ENCODE peak calls at places on chromosomes 5 and 9, in six cellular contexts. One of them, this sample, is unnamed.

GRCh38 chr5:132237141-132237540 is 9.5 kb upstream of the P4HA2 start:
- DNase-seq in GM12878: no peak
- DNase-seq in spleen: peak
- DNase-seq in GM23338: no peak
- DNase-seq in K562: no peak
- DNase-seq in HL-60: no peak
- DNase-seq in this sample: no peak

GRCh38 chr5:55850839-55851674 is at the start of gene IL31RA:
- DNase-seq in K562: no peak
- DNase-seq in GM12878: no peak
- DNase-seq in GM23338: no peak
- DNase-seq in spleen: no peak
- DNase-seq in HL-60: peak
- DNase-seq in this sample: no peak

GRCh38 chr5:93677344-93678021 is 63.9 kb downstream of the POU5F2 start:
- DNase-seq in GM23338: peak
- DNase-seq in HL-60: no peak
- DNase-seq in spleen: no peak
- DNase-seq in K562: no peak
- DNase-seq in GM12878: no peak
- DNase-seq in this sample: peak

GRCh38 chr5:119378075-119378699 is 22.4 kb downstream of the TNFAIP8 start:
- DNase-seq in K562: no peak
- DNase-seq in spleen: no peak
- DNase-seq in GM23338: no peak
- DNase-seq in HL-60: no peak
- DNase-seq in GM12878: no peak
- DNase-seq in this sample: no peak

GRCh38 chr5:142960309-142960696 is 190.1 kb downstream of the ARHGAP26 start:
- DNase-seq in GM23338: no peak
- DNase-seq in HL-60: no peak
- DNase-seq in spleen: no peak
- DNase-seq in K562: no peak
- DNase-seq in GM12878: no peak
- DNase-seq in this sample: no peak

GRCh38 chr5:17282283-17283120 is 65.1 kb downstream of the BASP1 start:
- DNase-seq in GM12878: peak
- DNase-seq in GM23338: no peak
- DNase-seq in spleen: peak
- DNase-seq in K562: no peak
- DNase-seq in HL-60: no peak
- DNase-seq in this sample: no peak

GRCh38 chr5:42949348-42950090 is 90.6 kb downstream of the ANXA2R start:
- DNase-seq in HL-60: peak
- DNase-seq in spleen: peak
- DNase-seq in K562: no peak
- DNase-seq in GM12878: peak
- DNase-seq in GM23338: peak
- DNase-seq in this sample: peak

GRCh38 chr9:4665357-4665756 is 923 bp downstream of the SPATA6L start:
- DNase-seq in spleen: no peak
- DNase-seq in HL-60: no peak
- DNase-seq in GM23338: no peak
- DNase-seq in K562: no peak
- DNase-seq in GM12878: no peak
- DNase-seq in this sample: no peak

GRCh38 chr5:167294861-167295685 is 996.4 kb upstream of the WWC1 start:
- DNase-seq in spleen: no peak
- DNase-seq in GM23338: peak
- DNase-seq in HL-60: no peak
- DNase-seq in GM12878: no peak
- DNase-seq in K562: no peak
- DNase-seq in this sample: no peak

GRCh38 chr9:93091453-93092081 is 4.5 kb upstream of the CARD19 start:
- DNase-seq in HL-60: no peak
- DNase-seq in spleen: peak
- DNase-seq in GM12878: peak
- DNase-seq in GM23338: no peak
- DNase-seq in K562: no peak
- DNase-seq in this sample: no peak

GRCh38 chr9:93092171-93092991 is 3.6 kb upstream of the CARD19 start:
- DNase-seq in spleen: peak
- DNase-seq in K562: no peak
- DNase-seq in HL-60: no peak
- DNase-seq in GM23338: no peak
- DNase-seq in GM12878: no peak
- DNase-seq in this sample: no peak

GRCh38 chr9:93094294-93095204 is 1.5 kb upstream of the CARD19 start:
- DNase-seq in GM12878: no peak
- DNase-seq in HL-60: peak
- DNase-seq in spleen: peak
- DNase-seq in K562: no peak
- DNase-seq in GM23338: peak
- DNase-seq in this sample: peak

GRCh38 chr9:93093449-93094293 is 2.3 kb upstream of the CARD19 start:
- DNase-seq in K562: peak
- DNase-seq in GM23338: no peak
- DNase-seq in GM12878: no peak
- DNase-seq in spleen: peak
- DNase-seq in HL-60: peak
- DNase-seq in this sample: no peak

DNA sequence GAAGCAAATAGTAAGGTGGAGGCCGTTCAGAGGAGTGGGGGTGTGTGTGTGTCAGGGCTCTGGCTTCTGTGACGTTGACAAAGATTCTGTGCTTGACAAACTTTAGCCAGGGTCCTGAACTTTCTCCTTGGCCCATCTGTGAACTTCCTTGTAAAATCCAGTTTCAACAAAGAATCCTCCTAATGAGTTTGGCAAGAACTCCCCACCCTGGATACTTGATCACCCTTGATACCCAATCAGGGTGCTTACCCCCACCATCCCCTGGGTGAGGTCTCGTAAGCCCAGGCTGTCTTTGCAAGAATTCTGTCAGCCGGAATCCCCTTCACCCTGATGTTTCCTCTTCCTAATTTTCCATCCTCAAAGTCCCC is 3.0 kb upstream of the CARD19 start:
- DNase-seq in spleen: peak
- DNase-seq in GM12878: no peak
- DNase-seq in GM23338: no peak
- DNase-seq in HL-60: no peak
- DNase-seq in K562: no peak
- DNase-seq in this sample: peak
- TF ChIP-seq POLR2AphosphoS5 in spleen: no peak
- TF ChIP-seq POLR2AphosphoS5 in GM12878: no peak
- TF ChIP-seq POLR2AphosphoS5 in GM23338: no peak
- TF ChIP-seq POLR2AphosphoS5 in HL-60: no peak
- TF ChIP-seq POLR2AphosphoS5 in K562: no peak
- TF ChIP-seq POLR2AphosphoS5 in this sample: no peak

GRCh38 chr5:178387856-178388190 is 155.2 kb upstream of the PHYKPL start:
- DNase-seq in GM23338: no peak
- DNase-seq in K562: no peak
- DNase-seq in spleen: peak
- DNase-seq in GM12878: no peak
- DNase-seq in HL-60: no peak
- DNase-seq in this sample: no peak
- H3K27ac ChIP-seq in GM23338: no peak
- H3K27ac ChIP-seq in K562: no peak
- H3K27ac ChIP-seq in spleen: no peak
- H3K27ac ChIP-seq in GM12878: no peak
- H3K27ac ChIP-seq in HL-60: peak
- H3K27ac ChIP-seq in this sample: no peak

DNA sequence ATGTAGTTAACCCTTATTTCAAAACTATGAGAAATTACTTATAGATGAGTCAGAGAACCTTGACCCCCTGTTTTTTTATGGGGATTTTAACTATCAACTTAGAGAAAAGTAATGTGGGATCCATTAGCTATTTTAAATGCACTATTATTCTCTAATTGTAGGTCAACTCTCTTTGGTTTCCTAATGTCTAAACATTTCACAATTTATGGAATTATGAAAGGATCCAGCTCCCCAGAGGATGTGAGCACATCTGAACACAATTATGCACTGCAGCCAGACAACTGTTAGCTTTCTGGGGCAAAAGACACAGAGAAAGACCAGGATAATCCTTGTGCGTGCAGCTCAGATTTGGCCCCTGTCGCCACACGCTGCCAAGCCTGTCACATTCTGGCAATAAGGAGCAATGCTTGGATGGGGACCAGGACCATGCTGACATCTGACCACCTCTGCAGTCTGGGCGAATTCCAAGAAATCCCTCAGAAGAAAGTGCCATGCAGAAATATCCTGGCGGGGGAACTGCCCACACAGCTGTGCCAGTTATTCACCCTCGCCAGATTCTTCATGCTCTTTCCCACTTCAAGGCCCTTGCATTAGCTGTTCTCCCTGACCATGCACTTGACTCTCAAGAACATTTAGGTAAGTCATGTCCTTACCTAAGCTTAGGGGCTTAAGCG is 22.2 kb upstream of the CMBL start:
- DNase-seq in K562: no peak
- DNase-seq in HL-60: no peak
- DNase-seq in GM23338: no peak
- DNase-seq in GM12878: no peak
- DNase-seq in spleen: no peak
- DNase-seq in this sample: no peak
- H3K4me3 ChIP-seq in K562: no peak
- H3K4me3 ChIP-seq in HL-60: no peak
- H3K4me3 ChIP-seq in GM23338: no peak
- H3K4me3 ChIP-seq in GM12878: no peak
- H3K4me3 ChIP-seq in spleen: no peak
- H3K4me3 ChIP-seq in this sample: no peak

GRCh38 chr9:134386951-134387831 is 60.9 kb downstream of the RXRA start:
- DNase-seq in GM12878: no peak
- DNase-seq in K562: no peak
- DNase-seq in GM23338: no peak
- DNase-seq in spleen: no peak
- DNase-seq in HL-60: no peak
- DNase-seq in this sample: peak
- TF ChIP-seq POLR2AphosphoS5 in GM12878: no peak
- TF ChIP-seq POLR2AphosphoS5 in K562: no peak
- TF ChIP-seq POLR2AphosphoS5 in GM23338: no peak
- TF ChIP-seq POLR2AphosphoS5 in spleen: peak
- TF ChIP-seq POLR2AphosphoS5 in HL-60: no peak
- TF ChIP-seq POLR2AphosphoS5 in this sample: no peak

GRCh38 chr5:157556615-157557418 is 18.8 kb downstream of the ADAM19 start:
- DNase-seq in HL-60: no peak
- DNase-seq in K562: no peak
- DNase-seq in spleen: no peak
- DNase-seq in GM23338: no peak
- DNase-seq in GM12878: no peak
- DNase-seq in this sample: no peak

GRCh38 chr5:157559301-157559700 is 16.3 kb downstream of the ADAM19 start:
- DNase-seq in GM23338: no peak
- DNase-seq in HL-60: no peak
- DNase-seq in K562: no peak
- DNase-seq in GM12878: no peak
- DNase-seq in spleen: no peak
- DNase-seq in this sample: no peak

GRCh38 chr5:157558089-157558595 is 17.4 kb downstream of the ADAM19 start:
- DNase-seq in spleen: no peak
- DNase-seq in GM23338: no peak
- DNase-seq in GM12878: no peak
- DNase-seq in HL-60: no peak
- DNase-seq in K562: no peak
- DNase-seq in this sample: no peak

GRCh38 chr5:157560560-157560959 is 15.0 kb downstream of the ADAM19 start:
- DNase-seq in GM23338: no peak
- DNase-seq in spleen: no peak
- DNase-seq in GM12878: no peak
- DNase-seq in K562: no peak
- DNase-seq in HL-60: no peak
- DNase-seq in this sample: no peak

GRCh38 chr5:157558681-157559080 is 16.9 kb downstream of the ADAM19 start:
- DNase-seq in HL-60: no peak
- DNase-seq in spleen: no peak
- DNase-seq in GM23338: no peak
- DNase-seq in K562: no peak
- DNase-seq in GM12878: no peak
- DNase-seq in this sample: no peak
- H3K27ac ChIP-seq in HL-60: no peak
- H3K27ac ChIP-seq in spleen: no peak
- H3K27ac ChIP-seq in GM23338: no peak
- H3K27ac ChIP-seq in K562: no peak
- H3K27ac ChIP-seq in GM12878: no peak
- H3K27ac ChIP-seq in this sample: no peak